ENCODE peak calls at places on chromosome 3, in four cellular contexts. L is HCT116, S is psoas muscle, W is GM23248. U is an unnamed sample.

GRCh38 chr3:42525736-42526345 is 23.4 kb downstream of the VIPR1 start:
- DNase-seq in L (no peak), S (no peak), W (no peak), U (no peak)

GRCh38 chr3:107117922-107118576 is 259.2 kb upstream of the CCDC54 start:
- DNase-seq in S (no peak), L (peak; percentile 59), W (peak; percentile 89), U (no peak)

GRCh38 chr3:56145410-56145809 is 322.9 kb downstream of the ERC2 start:
- DNase-seq in W (no peak), S (no peak), L (no peak), U (no peak)

GRCh38 chr3:45688194-45688881 is 858 bp upstream of the SACM1L start:
- DNase-seq in S (peak; percentile 59), W (peak; percentile 42), L (no peak), U (peak; percentile 49)

GRCh38 chr3:11072631-11073030 is 80.1 kb downstream of the SLC6A1 start:
- DNase-seq in L (no peak), W (peak; percentile 9), S (no peak), U (no peak)

GRCh38 chr3:127286571-127287140 is 1.2 kb downstream of the PRR20G start:
- DNase-seq in W (peak; percentile 51), L (no peak), S (no peak), U (no peak)

GRCh38 chr3:32570426-32571191 is at the start of gene DYNC1LI1:
- DNase-seq in L (peak; percentile 82), S (peak; percentile 98), W (peak; percentile 95), U (peak; percentile 97)

GRCh38 chr3:12483872-12484197 is 445 bp upstream of the TSEN2 start:
- DNase-seq in S (peak; percentile 52), W (no peak), L (no peak), U (no peak)

GRCh38 chr3:120348065-120348980 is 831 bp downstream of the LRRC58 start:
- DNase-seq in W (no peak), S (no peak), L (no peak), U (no peak)

GRCh38 chr3:65664436-65664835 is 374.3 kb downstream of the MAGI1 start:
- DNase-seq in S (no peak), W (no peak), L (no peak), U (no peak)

GRCh38 chr3:170132335-170132734 is 49.2 kb downstream of the PHC3 start:
- DNase-seq in W (no peak), L (no peak), S (no peak), U (no peak)

GRCh38 chr3:52784931-52785590 is 7.7 kb downstream of the ITIH1 start:
- DNase-seq in S (no peak), L (no peak), W (no peak), U (no peak)

GRCh38 chr3:181252626-181253025 is 263.1 kb upstream of the DNAJC19 start:
- DNase-seq in S (no peak), L (no peak), W (no peak), U (no peak)

GRCh38 chr3:32109256-32109655 is 2.8 kb downstream of the GPD1L start:
- DNase-seq in W (peak; percentile 10), S (peak; percentile 98), L (no peak), U (peak; percentile 85)

GRCh38 chr3:122727766-122728165 is 47.1 kb downstream of the PARP14 start:
- DNase-seq in W (no peak), S (no peak), L (no peak), U (no peak)

GRCh38 chr3:106386050-106386449 is 517.2 kb upstream of the CBLB start:
- DNase-seq in W (no peak), S (no peak), L (no peak), U (no peak)

GRCh38 chr3:126102530-126102951 is 18.6 kb upstream of the SLC41A3 start:
- DNase-seq in L (no peak), S (peak; percentile 87), W (peak; percentile 71), U (no peak)

GRCh38 chr3:150372320-150373118 is 35.6 kb upstream of the TSC22D2 start:
- DNase-seq in L (no peak), W (peak; percentile 39), S (no peak), U (no peak)

GRCh38 chr3:19997502-19997901 is 14.6 kb downstream of the PP2D1 start:
- DNase-seq in S (no peak), W (no peak), L (no peak), U (no peak)

GRCh38 chr3:51876186-51876585 is 785 bp upstream of the IQCF5 start:
- DNase-seq in S (no peak), L (no peak), W (no peak), U (no peak)

GRCh38 chr3:101809178-101810022 is 30.4 kb downstream of the NXPE3 start:
- DNase-seq in W (peak; percentile 66), L (peak; percentile 28), S (no peak), U (no peak)

GRCh38 chr3:137100326-137100725 is 142.5 kb downstream of the IL20RB start:
- DNase-seq in W (no peak), L (no peak), S (no peak), U (no peak)

GRCh38 chr3:15387735-15388134 is 39.6 kb downstream of the METTL6 start:
- DNase-seq in L (no peak), S (no peak), W (no peak), U (no peak)

GRCh38 chr3:130312374-130312773 is 33.1 kb upstream of the COL6A5 start:
- DNase-seq in L (no peak), W (no peak), S (no peak), U (no peak)

GRCh38 chr3:48795997-48796732 is 51.5 kb downstream of the PRKAR2A start:
- DNase-seq in S (no peak), L (no peak), W (no peak), U (no peak)

GRCh38 chr3:107604057-107604802 is 81.5 kb downstream of the BBX start:
- DNase-seq in S (no peak), W (peak; percentile 79), L (no peak), U (no peak)

GRCh38 chr3:49703443-49703927 is 14.1 kb downstream of the RNF123 start:
- DNase-seq in S (peak; percentile 83), L (peak; percentile 22), W (peak; percentile 80), U (peak; percentile 43)

GRCh38 chr3:4492240-4493007 is 724 bp upstream of the ITPR1 start:
- DNase-seq in S (peak; percentile 63), W (peak; percentile 84), L (no peak), U (peak; percentile 49)

GRCh38 chr3:121883507-121883906 is 10.7 kb upstream of the SLC15A2 start:
- DNase-seq in S (no peak), W (peak; percentile 17), L (peak; percentile 18), U (no peak)

GRCh38 chr3:142999881-143000280 is 1.5 kb upstream of the U2SURP start:
- DNase-seq in W (no peak), S (no peak), L (no peak), U (no peak)

GRCh38 chr3:33577173-33577572 is 137.0 kb upstream of the UBP1 start:
- DNase-seq in L (no peak), W (no peak), S (no peak), U (no peak)

GRCh38 chr3:24596626-24597025 is 102.0 kb upstream of the THRB start:
- DNase-seq in W (peak; percentile 40), S (no peak), L (no peak), U (no peak)

GRCh38 chr3:27740854-27741253 is 18.7 kb upstream of the EOMES start:
- DNase-seq in W (no peak), S (no peak), L (no peak), U (no peak)

GRCh38 chr3:127970966-127971592 is 56.0 kb downstream of the KBTBD12 start:
- DNase-seq in S (no peak), W (peak; percentile 74), L (peak; percentile 54), U (no peak)

GRCh38 chr3:141407817-141408216 is 39.5 kb downstream of the ZBTB38 start:
- DNase-seq in L (no peak), W (no peak), S (no peak), U (no peak)

GRCh38 chr3:141408596-141408995 is 40.3 kb downstream of the ZBTB38 start:
- DNase-seq in S (no peak), W (no peak), L (no peak), U (no peak)

GRCh38 chr3:141405581-141405980 is 37.3 kb downstream of the ZBTB38 start:
- DNase-seq in L (no peak), W (peak; percentile 59), S (no peak), U (no peak)

GRCh38 chr3:141406265-141406664 is 38.0 kb downstream of the ZBTB38 start:
- DNase-seq in S (no peak), W (no peak), L (no peak), U (no peak)

DNA sequence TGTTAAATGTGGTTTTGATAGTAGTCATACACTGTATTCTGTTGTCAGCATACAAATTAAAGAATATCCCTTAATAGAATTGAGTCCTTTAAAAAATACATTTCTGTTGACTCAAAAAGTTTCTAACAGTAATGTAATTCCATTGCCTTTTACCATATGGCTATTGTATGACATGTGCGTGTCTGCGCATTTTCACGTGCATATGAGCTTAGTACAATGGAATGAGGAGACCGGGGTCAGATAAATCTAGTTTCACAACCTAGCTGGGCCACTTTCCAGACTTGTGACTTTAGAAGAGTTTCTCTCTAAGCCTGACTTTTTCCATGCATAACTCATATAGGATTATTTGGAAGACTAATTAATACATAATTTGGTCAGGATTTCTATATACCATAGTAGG is 38.7 kb downstream of the ZBTB38 start:
- DNase-seq in S (no peak), L (no peak), W (peak; percentile 99), U (peak; percentile 70)
- H3K9me3 ChIP-seq in S (no peaks in the 10 kb centered on the region), L (no peaks in the 10 kb centered on the region), W (no peaks in the 10 kb centered on the region), U (no peaks in the 10 kb centered on the region)

DNA sequence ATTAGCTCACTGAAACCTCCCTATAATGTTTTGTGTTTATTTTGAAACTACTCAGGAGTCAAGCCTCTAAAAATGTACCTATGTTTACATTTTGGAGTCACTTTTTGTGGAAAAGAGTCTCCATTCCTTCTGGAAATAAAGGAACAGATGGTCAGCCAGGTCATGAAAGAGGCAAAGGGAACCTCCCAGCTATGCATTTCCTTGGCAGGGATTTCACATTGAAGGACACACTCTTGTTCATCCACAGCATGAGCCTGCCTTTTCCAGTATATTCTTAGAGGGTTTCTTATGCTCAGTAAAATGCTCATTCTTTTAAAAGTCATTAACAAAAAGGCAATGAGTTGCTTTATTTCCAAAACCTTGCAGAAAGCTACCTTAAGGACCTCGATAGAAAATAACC is 20.8 kb downstream of the STAC start:
- DNase-seq in S (no peak), W (no peak), L (no peak), U (no peak)
- H3K9me3 ChIP-seq in S (no peaks in the 10 kb centered on the region), W (no peaks in the 10 kb centered on the region), L (no peaks in the 10 kb centered on the region), U (no peaks in the 10 kb centered on the region)

DNA sequence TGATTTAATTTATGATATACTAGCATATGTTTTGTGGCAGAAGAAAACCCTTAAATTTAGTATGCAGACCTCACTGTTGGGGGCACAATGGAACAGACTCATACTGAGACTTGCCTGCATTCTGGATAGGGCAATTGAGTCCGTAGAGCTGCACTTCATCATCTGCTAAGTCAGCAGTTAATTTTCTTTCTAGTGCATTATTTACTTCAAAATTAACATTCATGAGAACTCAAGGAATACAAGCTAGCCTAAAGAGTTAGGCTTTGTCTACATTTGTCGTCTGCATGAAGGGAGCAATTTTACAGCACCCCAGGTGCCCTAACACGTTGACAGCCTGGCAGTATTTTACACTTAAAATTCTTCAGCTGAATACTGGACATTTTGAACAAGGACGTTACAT is 345.5 kb downstream of the CHL1 start:
- DNase-seq in S (no peak), L (no peak), W (no peak), U (no peak)
- H3K9me3 ChIP-seq in S (no peaks in the 10 kb centered on the region), L (peaks cover 4% of the 10 kb centered on the region), W (no peaks in the 10 kb centered on the region), U (no peaks in the 10 kb centered on the region)

DNA sequence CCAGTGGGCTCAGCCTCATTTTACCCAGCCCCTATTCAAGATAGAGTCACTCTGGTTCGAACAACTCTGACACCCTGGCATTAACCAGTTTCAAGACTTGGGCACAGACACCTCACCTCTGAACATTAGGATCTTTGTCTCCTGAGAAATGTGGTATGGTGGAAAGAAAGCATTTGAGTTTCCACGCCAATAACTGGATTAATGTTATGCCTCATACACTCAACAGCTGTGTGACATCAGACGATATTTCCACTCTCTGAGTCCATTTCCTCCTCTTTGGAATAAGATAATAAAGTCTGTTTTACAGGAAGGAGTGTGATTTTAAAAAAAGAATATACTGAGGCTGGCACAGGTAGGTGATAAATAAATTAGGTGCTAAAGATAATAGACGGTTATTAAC is 121.3 kb upstream of the CHL1 start:
- DNase-seq in L (no peak), W (peak; percentile 14), S (no peak), U (peak; percentile 21)
- H3K9me3 ChIP-seq in L (peaks cover 4% of the 10 kb centered on the region), W (no peaks in the 10 kb centered on the region), S (no peaks in the 10 kb centered on the region), U (no peaks in the 10 kb centered on the region)